ENCODE peak calls at places on chromosomes 3 and 15, in four cellular contexts. A is pancreas, D is adrenal gland, P is left lung. Q is an unnamed sample. For H3K27me3, H3K9me3 and H3K4me1, the result is how much of the 10 kb centered on the place peaks cover.

GRCh38 chr15:74302821-74303359 is 64.6 kb downstream of the CYP11A1 start:
- DNase-seq in A (no peak), D (peak), P (no peak), Q (no peak)

GRCh38 chr15:84108725-84109124 is 126.8 kb upstream of the GOLGA6L4 start:
- DNase-seq in A (no peak), P (no peak), D (no peak), Q (no peak)

GRCh38 chr3:54608041-54608440 is 319.8 kb downstream of the LRTM1 start:
- DNase-seq in P (no peak), D (no peak), A (no peak), Q (no peak)

GRCh38 chr15:31306426-31307269 is 20.0 kb upstream of the KLF13 start:
- DNase-seq in D (no peak), P (no peak), A (peak), Q (no peak)

GRCh38 chr15:32663671-32664070 is 22.2 kb downstream of the SCG5 start:
- DNase-seq in A (no peak), D (no peak), P (no peak), Q (no peak)

GRCh38 chr3:105527949-105528348 is 161.2 kb downstream of the ALCAM start:
- DNase-seq in P (no peak), A (no peak), D (no peak), Q (no peak)

GRCh38 chr15:40137011-40137906 is 23.6 kb upstream of the BUB1B start:
- DNase-seq in D (peak), A (no peak), P (no peak), Q (no peak)

GRCh38 chr3:102419786-102420185 is 15.0 kb upstream of the ZPLD1 start:
- DNase-seq in A (no peak), P (no peak), D (no peak), Q (no peak)

GRCh38 chr3:167941234-167941995 is 154.3 kb downstream of the GOLIM4 start:
- DNase-seq in P (peak), D (peak), A (no peak), Q (no peak)

GRCh38 chr3:65796676-65797075 is 242.0 kb downstream of the MAGI1 start:
- DNase-seq in D (no peak), A (no peak), P (no peak), Q (no peak)

GRCh38 chr15:73650387-73651126 is 17.4 kb upstream of the NPTN start:
- DNase-seq in A (no peak), P (no peak), D (no peak), Q (no peak)

GRCh38 chr15:71804226-71804625 is 6.1 kb upstream of the NR2E3 start:
- DNase-seq in P (no peak), A (no peak), D (no peak), Q (no peak)

GRCh38 chr3:130849111-130849552 is 44.8 kb upstream of the ATP2C1 start:
- DNase-seq in D (peak), A (peak), P (peak), Q (no peak)

GRCh38 chr15:43253431-43254403 is 13.0 kb downstream of the TGM5 start:
- DNase-seq in A (no peak), D (peak), P (peak), Q (peak)

GRCh38 chr3:197186887-197187588 is 111.4 kb downstream of the DLG1 start:
- DNase-seq in A (no peak), D (peak), P (no peak), Q (peak)

GRCh38 chr15:98865397-98866339 is 141.9 kb downstream of the PGPEP1L start:
- DNase-seq in D (peak), A (peak), P (peak), Q (peak)

GRCh38 chr3:53044371-53045106 is 1.3 kb downstream of the SFMBT1 start:
- DNase-seq in D (peak), A (no peak), P (peak), Q (peak)

GRCh38 chr15:50418041-50418583 is 6.1 kb upstream of the USP8 start:
- DNase-seq in A (no peak), P (no peak), D (no peak), Q (no peak)

GRCh38 chr15:66619152-66619903 is 53.5 kb upstream of the LCTL start:
- DNase-seq in D (peak), A (peak), P (peak), Q (no peak)

GRCh38 chr15:63473999-63474809 is 30.2 kb upstream of the USP3 start:
- DNase-seq in A (no peak), D (peak), P (no peak), Q (peak)

GRCh38 chr15:29046946-29047345 is 161.2 kb downstream of the APBA2 start:
- DNase-seq in P (no peak), A (no peak), D (no peak), Q (no peak)

GRCh38 chr3:39288300-39288808 is 8.5 kb upstream of the CX3CR1 start:
- DNase-seq in D (peak), P (peak), A (peak), Q (peak)

GRCh38 chr3:70970952-70971351 is 612.6 kb downstream of the FOXP1 start:
- DNase-seq in A (no peak), D (no peak), P (no peak), Q (no peak)

GRCh38 chr3:131704084-131704483 is 201.3 kb upstream of the MRPL3 start:
- DNase-seq in D (no peak), P (no peak), A (no peak), Q (no peak)

GRCh38 chr15:44038801-44039200 is 156.3 kb downstream of the FRMD5 start:
- DNase-seq in P (peak), A (no peak), D (no peak), Q (no peak)

GRCh38 chr3:101070260-101071121 is 77.3 kb upstream of the ABI3BP start:
- DNase-seq in D (peak), P (peak), A (peak), Q (peak)

GRCh38 chr3:12165909-12166308 is 7.2 kb upstream of the TIMP4 start:
- DNase-seq in P (no peak), D (no peak), A (no peak), Q (no peak)

DNA sequence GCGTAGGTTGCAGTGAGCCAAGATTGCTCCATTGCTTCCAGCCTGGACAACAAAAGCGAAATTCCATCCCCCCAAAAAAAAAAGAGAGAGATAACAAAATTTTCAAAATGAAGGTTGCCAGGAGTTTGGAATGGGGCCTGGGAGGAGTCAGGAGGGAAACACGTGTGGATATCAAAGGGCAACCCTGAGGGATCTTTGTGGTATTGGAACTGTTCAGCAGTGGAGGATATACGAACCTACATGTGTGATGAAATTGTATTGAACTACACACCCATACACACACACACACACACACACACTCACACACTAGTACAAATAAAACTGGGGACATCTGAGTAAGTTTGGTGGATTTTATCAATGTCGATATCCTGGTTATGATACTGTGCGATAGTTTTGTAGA is 61.8 kb downstream of the RBPMS2 start:
- DNase-seq in P (no peak), A (no peak), D (no peak), Q (no peak)
- H3K27me3 ChIP-seq in P (under half), A (under half), D (under half), Q (under half)

GRCh38 chr15:62090988-62091387 is 24.2 kb downstream of the C2CD4A start:
- DNase-seq in P (no peak), A (no peak), D (no peak), Q (no peak)
- H3K9me3 ChIP-seq in P (under half), A (under half), D (under half), Q (under half)

GRCh38 chr3:123078101-123078500 is 11.3 kb downstream of the PDIA5 start:
- DNase-seq in P (no peak), D (peak), A (no peak), Q (no peak)

GRCh38 chr3:123076112-123076495 is 9.3 kb downstream of the PDIA5 start:
- DNase-seq in D (no peak), P (no peak), A (no peak), Q (no peak)

GRCh38 chr3:123075359-123075758 is 8.5 kb downstream of the PDIA5 start:
- DNase-seq in P (no peak), D (no peak), A (no peak), Q (no peak)

GRCh38 chr3:123072564-123072963 is 5.7 kb downstream of the PDIA5 start:
- DNase-seq in D (no peak), A (no peak), P (no peak), Q (no peak)

DNA sequence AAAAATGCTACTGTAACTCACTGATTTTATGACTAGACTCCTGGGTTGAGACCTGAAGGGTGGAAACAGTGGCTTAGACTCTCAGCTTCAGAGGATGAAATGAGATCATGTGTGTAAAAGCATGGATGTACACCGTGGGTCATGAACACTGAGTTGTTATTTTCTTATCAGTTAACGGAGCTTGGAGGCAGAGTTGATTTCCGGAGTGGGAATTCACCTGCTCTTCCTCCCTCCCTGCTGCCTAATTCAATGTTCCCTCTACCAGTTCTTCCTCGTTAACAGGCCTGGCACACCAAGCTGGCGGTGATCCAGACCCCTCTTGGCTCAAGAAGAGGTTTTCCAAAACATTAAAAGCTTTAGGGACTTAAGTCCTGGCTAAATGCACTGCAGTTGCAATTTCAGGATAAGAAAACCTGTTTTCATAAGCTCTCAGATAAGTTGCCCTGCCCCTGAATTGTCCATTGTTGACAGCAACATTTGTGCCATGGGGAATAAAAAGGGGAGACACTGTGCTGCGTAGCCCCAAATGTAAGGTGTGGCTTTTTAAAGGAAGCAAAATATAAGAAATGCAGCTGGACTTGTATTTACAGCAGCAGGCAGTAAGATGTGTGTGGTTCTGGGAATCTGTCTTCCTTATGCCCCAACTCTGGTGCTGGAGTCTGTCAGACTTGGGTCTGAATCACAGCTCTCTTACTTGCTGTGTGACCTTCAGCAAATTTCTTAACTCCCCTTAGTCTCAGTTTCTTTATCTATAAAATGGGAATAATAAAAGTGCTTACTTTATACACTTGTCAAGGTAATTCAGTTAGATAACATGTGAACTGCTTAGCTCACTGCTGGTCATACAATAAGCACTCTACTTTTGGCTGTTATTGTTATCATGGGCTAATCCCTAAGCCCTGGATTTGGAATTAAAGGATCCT is 9.9 kb downstream of the PDIA5 start:
- DNase-seq in P (no peak), D (peak), A (no peak), Q (no peak)
- H3K4me1 ChIP-seq in P (under half), D (half or more), A (under half), Q (under half)

GRCh38 chr15:34793901-34794300 is 1.4 kb downstream of the ACTC1 start:
- DNase-seq in P (no peak), D (no peak), A (no peak), Q (no peak)

GRCh38 chr15:34789326-34789725 is 6.0 kb downstream of the ACTC1 start:
- DNase-seq in P (no peak), A (no peak), D (no peak), Q (no peak)

GRCh38 chr15:34791701-34792100 is 3.6 kb downstream of the ACTC1 start:
- DNase-seq in P (no peak), D (no peak), A (no peak), Q (no peak)

GRCh38 chr15:34793071-34793470 is 2.3 kb downstream of the ACTC1 start:
- DNase-seq in P (no peak), D (no peak), A (no peak), Q (no peak)

DNA sequence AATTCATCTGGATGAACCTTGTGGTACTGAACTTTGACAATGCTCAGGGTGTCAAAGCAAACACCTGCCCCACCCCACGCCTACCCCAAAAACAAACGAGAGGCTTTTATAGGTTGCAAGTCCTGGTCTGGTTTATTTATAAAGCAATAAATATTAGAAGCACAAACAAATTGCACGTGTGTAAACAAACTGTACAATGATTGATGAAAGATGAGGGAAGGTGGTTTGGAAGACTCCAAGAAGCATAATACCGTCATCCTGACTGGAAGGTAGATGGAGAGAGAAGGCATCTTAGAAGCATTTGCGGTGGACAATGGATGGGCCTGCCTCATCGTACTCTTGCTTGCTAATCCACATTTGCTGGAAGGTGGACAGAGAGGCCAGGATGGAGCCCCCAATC is 5.2 kb downstream of the ACTC1 start:
- DNase-seq in P (no peak), A (no peak), D (no peak), Q (no peak)
- H3K27me3 ChIP-seq in P (under half), A (under half), D (under half), Q (under half)

GRCh38 chr15:27601239-27601942 is 497.7 kb downstream of the OCA2 start:
- DNase-seq in P (no peak), D (no peak), A (no peak), Q (no peak)

DNA sequence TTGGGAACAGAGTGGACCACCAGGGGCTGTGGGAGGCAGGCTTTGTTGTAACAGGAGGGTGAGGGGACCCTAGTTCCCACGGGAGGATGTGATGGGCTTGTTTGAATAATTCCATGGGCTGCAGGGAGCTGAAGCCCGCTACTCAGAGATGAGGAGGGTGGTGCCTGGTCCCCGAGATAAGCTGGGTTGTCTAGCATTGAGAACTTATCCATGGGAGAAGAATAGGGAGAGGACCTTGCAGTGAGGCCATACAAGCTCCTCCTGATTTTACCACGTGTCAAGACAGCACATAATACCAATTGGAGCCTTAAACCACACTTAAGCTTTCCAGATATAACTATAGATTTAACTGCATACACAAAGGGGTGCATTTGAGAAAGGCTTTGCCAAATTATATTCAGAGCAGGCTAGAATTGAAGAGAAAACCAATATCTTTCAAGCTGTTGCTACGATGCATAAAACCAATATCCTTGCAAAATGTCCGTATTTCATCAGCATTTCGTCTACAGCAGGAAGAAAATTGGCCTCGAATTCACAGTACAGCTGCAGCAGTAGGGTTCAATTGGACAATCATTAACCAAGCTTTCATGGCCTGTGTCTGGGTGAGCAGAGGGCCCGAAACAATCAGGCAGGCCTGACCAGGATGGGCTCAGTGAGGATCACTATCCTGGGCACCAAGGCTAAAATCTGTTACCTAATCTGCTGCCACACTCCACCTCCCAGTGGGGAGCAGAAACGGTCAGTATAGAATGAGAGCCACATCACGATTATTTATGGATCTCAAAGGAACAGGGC is 500.7 kb downstream of the OCA2 start:
- DNase-seq in A (no peak), D (no peak), P (no peak), Q (no peak)
- H3K9me3 ChIP-seq in A (under half), D (under half), P (under half), Q (under half)

GRCh38 chr15:70492240-70493177 is 270.8 kb downstream of the UACA start:
- DNase-seq in D (peak), P (peak), A (no peak), Q (peak)
- H3K4me1 ChIP-seq in D (under half), P (half or more), A (under half), Q (under half)

GRCh38 chr3:120440001-120440703 is 10.6 kb downstream of the FSTL1 start:
- DNase-seq in D (no peak), P (no peak), A (no peak), Q (no peak)
- H3K27me3 ChIP-seq in D (under half), P (under half), A (under half), Q (under half)

GRCh38 chr3:93910085-93910484 is 63.6 kb downstream of the PROS1 start:
- DNase-seq in D (no peak), P (no peak), A (no peak), Q (no peak)

GRCh38 chr3:93907132-93907531 is 66.6 kb downstream of the PROS1 start:
- DNase-seq in P (no peak), D (no peak), A (no peak), Q (no peak)

GRCh38 chr3:93904568-93904967 is 69.1 kb downstream of the PROS1 start:
- DNase-seq in P (no peak), A (no peak), D (no peak), Q (no peak)

GRCh38 chr3:93906245-93906644 is 67.5 kb downstream of the PROS1 start:
- DNase-seq in A (peak), P (no peak), D (no peak), Q (no peak)
- H3K9me3 ChIP-seq in A (under half), P (under half), D (under half), Q (under half)